ENCODE peak calls at places on chromosome 3, in six cellular contexts. X is endothelial cell of umbilical vein, O is Peyer's patch, P is upper lobe of left lung, Y is lower lobe of right lung, L is esophagus squamous epithelium. K is an unnamed sample.

GRCh38 chr3:120344349-120344748 is 4.8 kb downstream of the LRRC58 start:
- DNase-seq in O (no peak), L (no peak), P (no peak), Y (no peak), X (no peak), K (no peak)

GRCh38 chr3:49428697-49429100 is 425 bp downstream of the NICN1 start:
- DNase-seq in P (no peak), L (no peak), O (no peak), Y (no peak), X (no peak), K (no peak)

GRCh38 chr3:141167681-141168080 is 63.9 kb upstream of the PXYLP1 start:
- DNase-seq in O (no peak), Y (no peak), X (no peak), P (no peak), L (no peak), K (no peak)

GRCh38 chr3:184486614-184487013 is 75.0 kb upstream of the EPHB3 start:
- DNase-seq in L (no peak), P (no peak), Y (no peak), X (no peak), O (no peak), K (no peak)

GRCh38 chr3:172163320-172163719 is 123.9 kb downstream of the FNDC3B start:
- DNase-seq in P (no peak), X (no peak), Y (no peak), O (no peak), L (no peak), K (no peak)

GRCh38 chr3:134205426-134205825 is 45.2 kb downstream of the RYK start:
- DNase-seq in Y (no peak), X (no peak), P (no peak), O (no peak), L (no peak), K (no peak)

GRCh38 chr3:44712455-44713075 is at the start of gene ZNF502:
- DNase-seq in X (peak; percentile 85), Y (peak; percentile 89), O (peak; percentile 88), L (no peak), P (peak; percentile 78), K (peak; percentile 75)

GRCh38 chr3:78765671-78766485 is 1001.9 kb downstream of the ROBO1 start:
- DNase-seq in L (no peak), O (no peak), Y (no peak), X (no peak), P (no peak), K (no peak)

GRCh38 chr3:1908651-1909445 is 189.8 kb upstream of the CNTN4 start:
- DNase-seq in Y (no peak), X (no peak), P (no peak), O (no peak), L (no peak), K (no peak)

GRCh38 chr3:25453521-25454410 is 25.7 kb downstream of the RARB start:
- DNase-seq in O (no peak), Y (no peak), X (peak; percentile 49), L (no peak), P (no peak), K (no peak)

GRCh38 chr3:13655074-13655913 is 106.4 kb downstream of the FBLN2 start:
- DNase-seq in Y (no peak), L (no peak), O (no peak), X (peak; percentile 17), P (no peak), K (no peak)

GRCh38 chr3:127753898-127754410 is 68.4 kb downstream of the MGLL start:
- DNase-seq in L (no peak), P (no peak), X (no peak), Y (peak; percentile 65), O (peak; percentile 50), K (no peak)

GRCh38 chr3:174775603-174776002 is 83.5 kb upstream of the NAALADL2 start:
- DNase-seq in P (no peak), X (peak; percentile 24), Y (no peak), L (no peak), O (no peak), K (no peak)

GRCh38 chr3:186365202-186365974 is 3.4 kb upstream of the DGKG start:
- DNase-seq in P (no peak), L (no peak), X (no peak), O (no peak), Y (no peak), K (no peak)

GRCh38 chr3:32399030-32399620 is 7.5 kb downstream of the CMTM7 start:
- DNase-seq in X (peak; percentile 73), L (no peak), Y (no peak), O (no peak), P (no peak), K (no peak)

GRCh38 chr3:106341090-106341489 is 472.3 kb upstream of the CBLB start:
- DNase-seq in Y (no peak), P (no peak), X (no peak), O (no peak), L (no peak), K (no peak)

GRCh38 chr3:197006446-197006845 is 23.2 kb downstream of the MELTF start:
- DNase-seq in P (no peak), O (peak; percentile 41), X (no peak), L (no peak), Y (no peak), K (no peak)

GRCh38 chr3:53169045-53169831 is 8.2 kb downstream of the PRKCD start:
- DNase-seq in P (peak; percentile 60), O (no peak), X (no peak), Y (peak; percentile 68), L (no peak), K (peak; percentile 49)

GRCh38 chr3:40490916-40491315 is 14.0 kb downstream of the ZNF619 start:
- DNase-seq in O (no peak), X (no peak), P (no peak), L (no peak), Y (no peak), K (no peak)

GRCh38 chr3:139655880-139656279 is 21.9 kb downstream of the NMNAT3 start:
- DNase-seq in O (no peak), L (no peak), X (no peak), Y (no peak), P (no peak), K (no peak)

GRCh38 chr3:168341965-168342719 is 246.4 kb upstream of the GOLIM4 start:
- DNase-seq in Y (no peak), P (no peak), O (no peak), L (no peak), X (no peak), K (no peak)

DNA sequence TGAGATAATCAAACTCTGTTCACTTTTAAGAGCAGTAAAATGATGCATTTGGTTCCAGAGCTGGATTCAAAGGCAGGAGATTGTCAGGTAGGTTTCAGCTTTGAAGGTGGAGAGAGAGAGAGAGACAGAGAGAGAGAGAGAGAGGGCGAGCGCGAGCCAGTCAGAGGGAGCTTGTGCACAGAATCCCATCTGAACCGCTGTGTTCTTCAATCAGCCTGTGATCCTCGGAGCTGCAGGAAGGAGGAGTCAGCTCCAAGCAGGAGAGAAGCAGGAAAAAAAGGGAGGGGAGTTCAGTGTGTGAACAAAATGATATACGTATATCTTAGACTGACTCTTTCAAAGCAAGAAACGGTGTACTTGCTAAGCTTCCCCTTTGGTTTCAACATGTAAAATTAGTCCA is at the start of gene GPR149:
- DNase-seq in P (no peak), X (peak; percentile 1), O (no peak), L (no peak), Y (no peak), K (no peak)
- H3K4me3 ChIP-seq in P (no peak within 1 kb of the TSS), X (no peak within 1 kb of the TSS), O (no peak within 1 kb of the TSS), L (no peak within 1 kb of the TSS), Y (peak within 1 kb of the TSS; percentile 32), K (peak within 1 kb of the TSS; percentile 10)

GRCh38 chr3:170740726-170741591 is 129.0 kb downstream of the RPL22L1 start:
- DNase-seq in X (no peak), L (no peak), P (no peak), O (no peak), Y (no peak), K (peak; percentile 82)

GRCh38 chr3:170740285-170740684 is 129.7 kb downstream of the RPL22L1 start:
- DNase-seq in X (no peak), P (no peak), Y (no peak), O (no peak), L (no peak), K (no peak)

GRCh38 chr3:170738756-170739155 is 131.2 kb downstream of the RPL22L1 start:
- DNase-seq in Y (no peak), O (no peak), X (no peak), L (no peak), P (no peak), K (no peak)

GRCh38 chr3:170739410-170739809 is 130.6 kb downstream of the RPL22L1 start:
- DNase-seq in L (no peak), P (no peak), X (no peak), O (no peak), Y (no peak), K (no peak)

GRCh38 chr3:170741756-170742530 is 128.1 kb downstream of the RPL22L1 start:
- DNase-seq in X (no peak), P (no peak), L (no peak), O (no peak), Y (no peak), K (no peak)
- H3K4me1 ChIP-seq in X (peaks cover 44% of the 10 kb centered on the region), P (no peaks in the 10 kb centered on the region), L (peaks cover 15% of the 10 kb centered on the region), O (no peaks in the 10 kb centered on the region), Y (no peaks in the 10 kb centered on the region), K (no peaks in the 10 kb centered on the region)

GRCh38 chr3:71504250-71505036 is 79.1 kb downstream of the FOXP1 start:
- DNase-seq in X (peak; percentile 65), L (no peak), P (peak; percentile 48), O (no peak), Y (no peak), K (no peak)

GRCh38 chr3:71500696-71501095 is 82.8 kb downstream of the FOXP1 start:
- DNase-seq in P (no peak), X (no peak), Y (no peak), L (no peak), O (no peak), K (no peak)

GRCh38 chr3:71499477-71499876 is 84.1 kb downstream of the FOXP1 start:
- DNase-seq in L (no peak), X (no peak), Y (no peak), P (no peak), O (no peak), K (no peak)

GRCh38 chr3:71502066-71502465 is 81.5 kb downstream of the FOXP1 start:
- DNase-seq in X (no peak), L (no peak), Y (no peak), P (no peak), O (no peak), K (no peak)

DNA sequence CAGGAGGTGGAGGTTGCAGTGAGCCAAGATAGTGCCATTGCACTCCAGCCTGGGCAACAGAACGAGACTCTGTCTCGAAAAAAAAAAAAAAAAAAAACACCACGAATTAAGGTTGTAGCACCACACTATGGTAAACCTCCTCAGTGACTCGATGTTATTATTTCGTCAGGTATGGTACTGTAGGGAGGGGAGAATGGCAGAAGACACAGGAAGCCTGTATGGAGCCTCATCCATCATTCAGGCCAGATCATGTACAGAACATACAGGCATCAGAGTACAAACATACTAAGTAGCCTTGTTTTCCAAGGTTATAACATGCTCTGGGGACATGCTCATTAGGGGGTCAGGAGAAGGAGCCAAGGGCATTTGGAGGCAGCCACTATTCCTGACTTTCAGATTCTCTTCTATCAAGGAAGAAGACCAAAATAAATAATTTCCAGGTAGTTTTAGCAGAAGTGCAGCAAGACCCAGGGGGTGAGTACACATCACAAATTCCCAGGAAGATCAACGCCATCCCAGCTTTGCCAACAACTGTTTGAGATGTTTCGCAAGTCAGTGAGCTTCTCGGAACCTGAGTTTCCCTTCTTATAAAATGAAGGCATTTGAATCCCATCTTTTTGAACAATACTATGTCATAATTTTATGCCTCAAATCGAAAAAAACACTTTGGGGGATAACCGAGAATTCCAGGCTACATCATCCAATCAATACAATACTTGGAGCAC is 79.8 kb downstream of the FOXP1 start:
- DNase-seq in L (no peak), O (no peak), Y (no peak), P (no peak), X (no peak), K (no peak)
- H3K4me3 ChIP-seq in L (no peak overlapping the region), O (no peak overlapping the region), Y (no peak overlapping the region), P (no peak overlapping the region), X (no peak overlapping the region), K (no peak overlapping the region)

GRCh38 chr3:58013099-58013498 is 4.9 kb downstream of the FLNB start:
- DNase-seq in O (no peak), L (no peak), X (no peak), Y (no peak), P (no peak), K (no peak)
- H3K4me1 ChIP-seq in O (peaks cover 82% of the 10 kb centered on the region), L (peaks cover 98% of the 10 kb centered on the region), X (peaks cover 60% of the 10 kb centered on the region), Y (peaks cover 48% of the 10 kb centered on the region), P (peaks cover 47% of the 10 kb centered on the region), K (peaks cover 45% of the 10 kb centered on the region)

K was measured in breast epithelium.